ENCODE peak calls at places on chromosomes 11 and 22, in seven cellular contexts. E is mammary epithelial cell, O is left ventricle myocardium inferior, Z is right atrium auricular region, Q is stomach, X is dorsolateral prefrontal cortex, H is heart right ventricle. U is an unnamed sample.

GRCh38 chr11:100831929-100832480 is 144.9 kb downstream of the ARHGAP42 start:
- DNase-seq in E (no peak), O (no peak), Z (no peak), Q (no peak), X (no peak), H (no peak), U (no peak)

GRCh38 chr11:78111298-78111697 is 28.1 kb downstream of the ALG8 start:
- DNase-seq in E (no peak), O (no peak), Z (no peak), Q (no peak), X (no peak), H (no peak), U (no peak)

GRCh38 chr22:47600791-47601400 is 838.4 kb downstream of the TBC1D22A start:
- DNase-seq in E (no peak), O (no peak), Z (no peak), Q (peak), X (no peak), H (no peak), U (no peak)

GRCh38 chr11:124277809-124278208 is 21.6 kb downstream of the OR8G5 start:
- DNase-seq in E (no peak), O (no peak), Z (no peak), Q (no peak), X (no peak), H (no peak), U (no peak)

GRCh38 chr11:71372693-71373657 is 75.2 kb downstream of the DHCR7 start:
- DNase-seq in E (peak), O (no peak), Z (no peak), Q (no peak), X (no peak), H (no peak), U (no peak)

GRCh38 chr11:68261006-68261405 is 10.8 kb downstream of the C11orf24 start:
- DNase-seq in E (no peak), O (no peak), Z (no peak), Q (no peak), X (no peak), H (no peak), U (no peak)

GRCh38 chr11:100637706-100638105 is 49.4 kb upstream of the ARHGAP42 start:
- DNase-seq in E (no peak), O (no peak), Z (no peak), Q (no peak), X (peak), H (no peak), U (no peak)

GRCh38 chr11:112805658-112806057 is 155.6 kb upstream of the NCAM1 start:
- DNase-seq in E (no peak), O (peak), Z (no peak), Q (peak), X (no peak), H (no peak), U (no peak)

GRCh38 chr11:4881860-4882500 is at the start of gene OR51T1:
- DNase-seq in E (no peak), O (no peak), Z (no peak), Q (no peak), X (no peak), H (no peak), U (no peak)

GRCh38 chr11:80632691-80633090 is 1191.9 kb upstream of the TENM4 start:
- DNase-seq in E (no peak), O (no peak), Z (no peak), Q (no peak), X (no peak), H (no peak), U (no peak)

GRCh38 chr22:48147404-48147803 is 1385.0 kb downstream of the TBC1D22A start:
- DNase-seq in E (no peak), O (no peak), Z (peak), Q (no peak), X (no peak), H (no peak), U (no peak)

GRCh38 chr11:108965602-108966001 is 300.7 kb downstream of the DDX10 start:
- DNase-seq in E (peak), O (no peak), Z (no peak), Q (no peak), X (no peak), H (no peak), U (no peak)

GRCh38 chr22:35638408-35638807 is 9.8 kb upstream of the APOL6 start:
- DNase-seq in E (no peak), O (peak), Z (peak), Q (no peak), X (no peak), H (peak), U (peak)

GRCh38 chr22:23862103-23862502 is 4.4 kb downstream of the SLC2A11 start:
- DNase-seq in E (peak), O (no peak), Z (no peak), Q (no peak), X (no peak), H (no peak), U (no peak)

GRCh38 chr11:87740513-87740912 is 434.7 kb downstream of the RAB38 start:
- DNase-seq in E (no peak), O (no peak), Z (no peak), Q (no peak), X (no peak), H (no peak), U (no peak)

GRCh38 chr11:66438504-66439466 is at the start of gene MRPL11:
- DNase-seq in E (peak), O (peak), Z (peak), Q (peak), X (peak), H (peak), U (peak)

GRCh38 chr22:36641902-36642640 is 61.5 kb downstream of the CACNG2 start:
- DNase-seq in E (peak), O (no peak), Z (no peak), Q (no peak), X (no peak), H (no peak), U (peak)

GRCh38 chr11:6615882-6616585 is 3.2 kb downstream of the TPP1 start:
- DNase-seq in E (no peak), O (no peak), Z (no peak), Q (no peak), X (no peak), H (no peak), U (no peak)

GRCh38 chr11:111631034-111631665 is 28.9 kb downstream of the SIK2 start:
- DNase-seq in E (peak), O (no peak), Z (no peak), Q (no peak), X (no peak), H (no peak), U (no peak)

GRCh38 chr22:46066691-46067090 is 83.6 kb upstream of the PPARA start:
- DNase-seq in E (peak), O (peak), Z (no peak), Q (peak), X (peak), H (no peak), U (peak)

GRCh38 chr11:18614667-18615066 is 15.1 kb downstream of the MISFA start:
- DNase-seq in E (no peak), O (no peak), Z (no peak), Q (no peak), X (no peak), H (no peak), U (peak)

GRCh38 chr11:18608373-18608772 is 8.8 kb downstream of the MISFA start:
- DNase-seq in E (no peak), O (no peak), Z (no peak), Q (no peak), X (no peak), H (no peak), U (no peak)

GRCh38 chr11:18615628-18616392 is 16.2 kb downstream of the MISFA start:
- DNase-seq in E (peak), O (no peak), Z (no peak), Q (no peak), X (no peak), H (no peak), U (no peak)

GRCh38 chr11:18612394-18612793 is 12.8 kb downstream of the MISFA start:
- DNase-seq in E (no peak), O (no peak), Z (no peak), Q (no peak), X (no peak), H (no peak), U (no peak)

DNA sequence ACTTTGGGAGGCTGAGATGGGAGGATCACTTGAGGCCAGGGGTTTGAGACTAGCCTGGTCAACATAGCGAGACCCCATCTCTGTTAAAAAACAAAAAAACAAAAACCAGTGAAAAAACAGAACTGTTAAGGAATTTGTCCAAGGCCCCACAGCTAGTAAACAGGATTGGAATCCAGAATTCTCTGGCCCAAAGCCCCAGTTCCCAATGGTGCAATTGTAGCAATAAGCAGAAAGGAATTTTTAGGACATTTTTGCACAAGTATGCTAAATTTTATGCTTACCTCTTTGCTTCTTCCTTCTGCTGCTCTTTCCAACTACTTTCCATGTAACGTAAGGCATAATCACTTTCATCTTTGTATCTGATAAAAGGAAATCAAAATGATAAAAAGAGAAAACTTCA is 11.6 kb downstream of the MISFA start:
- DNase-seq in E (no peak), O (no peak), Z (no peak), Q (no peak), X (no peak), H (no peak), U (no peak)
- H3K27ac ChIP-seq in E (no peak), O (no peak), Z (no peak), Q (no peak), X (no peak), H (no peak), U (no peak)

GRCh38 chr11:567036-567628 is 6.4 kb downstream of the RASSF7 start:
- DNase-seq in E (no peak), O (no peak), Z (no peak), Q (no peak), X (no peak), H (no peak), U (no peak)
- H3K4me3 ChIP-seq in E (peak), O (peak), Z (peak), Q (no peak), X (peak), H (no peak), U (no peak)

GRCh38 chr22:33315954-33316353 is 257.8 kb upstream of the SYN3 start:
- DNase-seq in E (no peak), O (no peak), Z (no peak), Q (no peak), X (no peak), H (no peak), U (no peak)

GRCh38 chr22:33326540-33327295 is 268.5 kb upstream of the SYN3 start:
- DNase-seq in E (no peak), O (no peak), Z (no peak), Q (no peak), X (no peak), H (no peak), U (no peak)

GRCh38 chr22:33324228-33324627 is 266.0 kb upstream of the SYN3 start:
- DNase-seq in E (no peak), O (no peak), Z (no peak), Q (no peak), X (no peak), H (no peak), U (no peak)

GRCh38 chr22:33325232-33326004 is 267.2 kb upstream of the SYN3 start:
- DNase-seq in E (no peak), O (no peak), Z (no peak), Q (no peak), X (no peak), H (peak), U (no peak)

GRCh38 chr22:33321466-33321865 is 263.3 kb upstream of the SYN3 start:
- DNase-seq in E (no peak), O (no peak), Z (no peak), Q (no peak), X (no peak), H (no peak), U (no peak)
- H3K27ac ChIP-seq in E (no peak), O (no peak), Z (no peak), Q (no peak), X (no peak), H (no peak), U (no peak)

DNA sequence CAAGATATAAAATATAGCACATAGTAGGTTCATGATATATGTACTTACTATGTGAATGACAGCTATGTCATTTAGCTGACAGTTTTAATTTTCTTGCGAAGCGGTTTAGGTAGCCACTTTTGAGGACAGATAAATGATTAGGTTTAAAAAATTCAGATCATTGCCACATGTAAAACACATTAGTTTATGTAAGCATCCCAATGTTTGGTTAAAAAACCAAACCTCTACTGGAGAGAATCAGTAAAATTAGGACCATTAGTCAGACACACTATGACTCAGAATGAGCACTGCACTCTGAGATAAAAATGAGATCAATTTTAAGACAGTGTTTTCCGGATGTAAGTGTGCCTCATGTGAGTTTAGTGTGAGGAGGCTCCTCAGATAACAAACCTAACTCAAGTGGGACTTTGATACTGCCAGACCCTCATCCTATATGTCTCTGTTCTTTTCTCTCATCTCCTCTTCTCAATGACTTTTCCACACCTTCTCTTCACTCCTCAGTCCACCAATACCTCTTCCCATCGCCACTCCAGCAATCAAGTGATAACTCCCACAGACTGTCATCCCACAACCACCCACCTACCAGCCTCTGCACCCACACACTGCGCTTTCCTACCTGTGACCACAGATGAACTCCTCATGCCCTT is 6.8 kb upstream of the OR2AT4 start:
- DNase-seq in E (peak), O (no peak), Z (no peak), Q (no peak), X (no peak), H (no peak), U (no peak)
- H3K4me3 ChIP-seq in E (no peak), O (no peak), Z (no peak), Q (no peak), X (no peak), H (no peak), U (no peak)

DNA sequence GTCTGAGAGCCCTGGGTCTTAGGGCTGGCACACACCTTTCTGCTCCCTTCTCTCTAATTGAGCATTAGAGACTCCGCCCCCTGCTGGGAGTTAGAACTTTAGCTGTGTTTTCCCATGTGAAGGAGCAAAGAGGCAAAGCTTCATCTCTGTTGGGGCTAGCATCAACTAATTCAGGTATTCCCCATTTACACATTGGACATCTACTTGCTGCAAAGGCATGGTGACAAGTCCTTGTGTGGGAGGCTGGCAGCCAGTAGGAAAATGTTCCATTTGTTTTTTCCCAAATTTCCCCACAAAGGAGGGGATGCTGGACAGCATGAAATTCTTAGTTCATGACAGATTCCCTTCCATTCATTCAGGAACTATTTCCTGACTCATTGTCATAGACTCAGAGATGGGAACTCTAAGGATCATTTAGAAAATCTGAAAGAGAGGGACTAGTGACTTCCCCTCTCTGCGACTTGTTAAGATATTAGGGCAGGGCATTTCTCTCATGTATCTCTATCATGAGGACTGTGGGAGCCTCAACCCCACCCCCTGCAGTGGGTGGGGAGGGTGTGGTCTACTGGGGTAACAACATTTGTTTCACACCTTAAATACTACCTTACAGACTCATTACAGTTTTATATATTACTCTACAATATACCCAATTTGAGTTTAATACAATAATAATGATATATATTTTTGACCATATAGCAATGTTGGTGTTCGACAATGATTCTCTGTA is 3.7 kb downstream of the CD44 start:
- DNase-seq in E (peak), O (no peak), Z (no peak), Q (no peak), X (no peak), H (no peak), U (no peak)
- H3K27ac ChIP-seq in E (peak), O (no peak), Z (no peak), Q (peak), X (no peak), H (no peak), U (peak)

GRCh38 chr22:19665784-19666662 is 48.3 kb upstream of the SEPTIN5 start:
- DNase-seq in E (no peak), O (no peak), Z (no peak), Q (no peak), X (no peak), H (no peak), U (no peak)
- H3K4me3 ChIP-seq in E (no peak), O (no peak), Z (no peak), Q (no peak), X (no peak), H (no peak), U (peak)

DNA sequence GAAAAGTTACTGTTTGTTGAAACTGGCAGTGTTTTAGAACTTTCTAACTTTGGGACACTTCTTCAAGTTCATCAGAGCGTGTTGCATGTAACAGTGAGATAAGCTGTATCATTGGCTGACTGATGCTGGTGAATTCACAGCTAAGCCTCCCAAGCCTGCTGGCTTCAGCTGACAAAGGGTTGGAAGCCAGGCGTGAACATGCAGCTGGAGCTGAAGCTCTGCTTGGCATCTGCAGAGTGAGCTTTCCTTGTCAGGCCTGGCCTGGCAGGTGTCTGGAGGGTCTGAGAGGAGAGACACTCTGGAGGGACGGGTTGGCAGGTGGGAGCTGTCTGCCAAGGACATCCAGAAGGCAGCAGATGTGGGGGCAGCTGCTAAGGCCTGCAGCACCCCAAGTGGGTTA is 1.5 kb downstream of the AMPD3 start:
- DNase-seq in E (no peak), O (no peak), Z (no peak), Q (no peak), X (no peak), H (no peak), U (no peak)
- H3K27ac ChIP-seq in E (no peak), O (no peak), Z (no peak), Q (peak), X (peak), H (no peak), U (no peak)

GRCh38 chr11:115901069-115901468 is 396.9 kb upstream of the CADM1 start:
- DNase-seq in E (no peak), O (no peak), Z (no peak), Q (no peak), X (no peak), H (no peak), U (no peak)
- H3K4me3 ChIP-seq in E (no peak), O (no peak), Z (no peak), Q (no peak), X (no peak), H (no peak), U (no peak)

GRCh38 chr11:11534981-11535380 is 86.8 kb downstream of the GALNT18 start:
- DNase-seq in E (no peak), O (no peak), Z (no peak), Q (no peak), X (peak), H (no peak), U (no peak)

GRCh38 chr11:11537372-11537771 is 84.4 kb downstream of the GALNT18 start:
- DNase-seq in E (no peak), O (no peak), Z (no peak), Q (no peak), X (no peak), H (no peak), U (no peak)

GRCh38 chr11:11535611-11536010 is 86.2 kb downstream of the GALNT18 start:
- DNase-seq in E (no peak), O (peak), Z (no peak), Q (no peak), X (no peak), H (peak), U (no peak)

GRCh38 chr11:11537871-11538270 is 83.9 kb downstream of the GALNT18 start:
- DNase-seq in E (no peak), O (no peak), Z (no peak), Q (no peak), X (no peak), H (no peak), U (no peak)

GRCh38 chr11:11536650-11537049 is 85.2 kb downstream of the GALNT18 start:
- DNase-seq in E (no peak), O (no peak), Z (no peak), Q (no peak), X (no peak), H (no peak), U (no peak)
- H3K27ac ChIP-seq in E (no peak), O (peak), Z (peak), Q (no peak), X (no peak), H (peak), U (no peak)

GRCh38 chr11:34566736-34567135 is 53.1 kb upstream of the ELF5 start:
- DNase-seq in E (no peak), O (no peak), Z (no peak), Q (no peak), X (no peak), H (no peak), U (no peak)
- H3K4me3 ChIP-seq in E (no peak), O (no peak), Z (no peak), Q (no peak), X (no peak), H (no peak), U (no peak)